ENCODE peak calls at places on chromosomes 4 and X, in eight cellular contexts. One of them, this sample, is unnamed.

GRCh38 chr4:174071591-174071990 is 211.9 kb downstream of the FBXO8 start:
- DNase-seq in AG08396: no peak
- DNase-seq in stimulated activated CD8-positive, alpha-beta memory T cell treated with anti-CD3 and anti-CD28 coated beads, Interleukin-4, amount 100 ng/mL, for 24 hours: no peak
- DNase-seq in GM04503: no peak
- DNase-seq in EL: no peak
- DNase-seq in CD4-positive, alpha-beta T cell: no peak
- DNase-seq in NCI-H2029: no peak
- DNase-seq in fibroblast of gingiva: no peak
- DNase-seq in this sample: no peak

GRCh38 chrX:154384284-154384892 is 5.3 kb downstream of the EMD start:
- DNase-seq in AG08396: no peak
- DNase-seq in stimulated activated CD8-positive, alpha-beta memory T cell treated with anti-CD3 and anti-CD28 coated beads, Interleukin-4, amount 100 ng/mL, for 24 hours: no peak
- DNase-seq in GM04503: no peak
- DNase-seq in EL: no peak
- DNase-seq in CD4-positive, alpha-beta T cell: no peak
- DNase-seq in NCI-H2029: no peak
- DNase-seq in fibroblast of gingiva: peak; percentile 24
- DNase-seq in this sample: no peak

GRCh38 chrX:108699368-108699767 is 37.0 kb downstream of the IRS4 start:
- DNase-seq in AG08396: peak; percentile 2
- DNase-seq in stimulated activated CD8-positive, alpha-beta memory T cell treated with anti-CD3 and anti-CD28 coated beads, Interleukin-4, amount 100 ng/mL, for 24 hours: no peak
- DNase-seq in GM04503: peak; percentile 2
- DNase-seq in EL: peak; percentile 9
- DNase-seq in CD4-positive, alpha-beta T cell: no peak
- DNase-seq in NCI-H2029: peak; percentile 1
- DNase-seq in fibroblast of gingiva: peak; percentile 4
- DNase-seq in this sample: peak; percentile 16

GRCh38 chr4:51842167-51842553 is 793 bp upstream of the DCUN1D4 start:
- DNase-seq in AG08396: no peak
- DNase-seq in stimulated activated CD8-positive, alpha-beta memory T cell treated with anti-CD3 and anti-CD28 coated beads, Interleukin-4, amount 100 ng/mL, for 24 hours: no peak
- DNase-seq in GM04503: no peak
- DNase-seq in EL: no peak
- DNase-seq in CD4-positive, alpha-beta T cell: no peak
- DNase-seq in NCI-H2029: no peak
- DNase-seq in fibroblast of gingiva: no peak
- DNase-seq in this sample: peak; percentile 42

GRCh38 chrX:148024425-148025148 is 43.5 kb downstream of the FMR1NB start:
- DNase-seq in AG08396: no peak
- DNase-seq in stimulated activated CD8-positive, alpha-beta memory T cell treated with anti-CD3 and anti-CD28 coated beads, Interleukin-4, amount 100 ng/mL, for 24 hours: no peak
- DNase-seq in GM04503: no peak
- DNase-seq in EL: no peak
- DNase-seq in CD4-positive, alpha-beta T cell: no peak
- DNase-seq in NCI-H2029: no peak
- DNase-seq in fibroblast of gingiva: no peak
- DNase-seq in this sample: no peak

GRCh38 chr4:142874684-142875083 is 28.6 kb upstream of the INPP4B start:
- DNase-seq in AG08396: no peak
- DNase-seq in stimulated activated CD8-positive, alpha-beta memory T cell treated with anti-CD3 and anti-CD28 coated beads, Interleukin-4, amount 100 ng/mL, for 24 hours: no peak
- DNase-seq in GM04503: no peak
- DNase-seq in EL: no peak
- DNase-seq in CD4-positive, alpha-beta T cell: no peak
- DNase-seq in NCI-H2029: no peak
- DNase-seq in fibroblast of gingiva: no peak
- DNase-seq in this sample: no peak

GRCh38 chr4:145511913-145512522 is 30.4 kb downstream of the SMAD1 start:
- DNase-seq in AG08396: no peak
- DNase-seq in stimulated activated CD8-positive, alpha-beta memory T cell treated with anti-CD3 and anti-CD28 coated beads, Interleukin-4, amount 100 ng/mL, for 24 hours: no peak
- DNase-seq in GM04503: no peak
- DNase-seq in EL: no peak
- DNase-seq in CD4-positive, alpha-beta T cell: no peak
- DNase-seq in NCI-H2029: no peak
- DNase-seq in fibroblast of gingiva: peak; percentile 33
- DNase-seq in this sample: no peak

GRCh38 chr4:56821394-56822263 is at the start of gene SPINK2:
- DNase-seq in AG08396: no peak
- DNase-seq in stimulated activated CD8-positive, alpha-beta memory T cell treated with anti-CD3 and anti-CD28 coated beads, Interleukin-4, amount 100 ng/mL, for 24 hours: peak; percentile 36
- DNase-seq in GM04503: no peak
- DNase-seq in EL: peak; percentile 31
- DNase-seq in CD4-positive, alpha-beta T cell: peak; percentile 75
- DNase-seq in NCI-H2029: peak; percentile 59
- DNase-seq in fibroblast of gingiva: no peak
- DNase-seq in this sample: no peak